ENCODE peak calls at places on chromosome 20, in eight cellular contexts. T is dorsolateral prefrontal cortex, L is HCT116, Z is pancreas, Q is adrenal gland, I is spleen, X is neuronal stem cell, C is mammary epithelial cell. K is an unnamed sample.

GRCh38 chr20:36802326-36803223 is 29.0 kb upstream of the DSN1 start:
- DNase-seq in T (no peak), L (no peak), Z (no peak), Q (peak; percentile 64), I (no peak), X (no peak), C (peak; percentile 13), K (peak; percentile 24)

GRCh38 chr20:59938696-59939051 is 1.4 kb downstream of the PPP1R3D start:
- DNase-seq in T (no peak), L (no peak), Z (peak; percentile 31), Q (peak; percentile 59), I (no peak), X (no peak), C (peak; percentile 11), K (peak; percentile 36)

GRCh38 chr20:23335521-23335920 is 15.1 kb upstream of the NXT1 start:
- DNase-seq in T (no peak), L (no peak), Z (no peak), Q (no peak), I (no peak), X (no peak), C (no peak), K (no peak)

GRCh38 chr20:40942015-40942414 is 86.6 kb upstream of the TOP1 start:
- DNase-seq in T (no peak), L (no peak), Z (no peak), Q (no peak), I (no peak), X (no peak), C (no peak), K (no peak)

GRCh38 chr20:57428611-57429496 is 37.7 kb downstream of the RBM38 start:
- DNase-seq in T (no peak), L (no peak), Z (peak; percentile 58), Q (peak; percentile 58), I (peak; percentile 79), X (no peak), C (no peak), K (no peak)

GRCh38 chr20:38889050-38889449 is 37.2 kb upstream of the FAM83D start:
- DNase-seq in T (no peak), L (no peak), Z (no peak), Q (no peak), I (peak; percentile 51), X (no peak), C (no peak), K (no peak)

GRCh38 chr20:59222982-59223610 is 59.5 kb downstream of the ZNF831 start:
- DNase-seq in T (no peak), L (no peak), Z (no peak), Q (no peak), I (no peak), X (no peak), C (no peak), K (no peak)

GRCh38 chr20:4112490-4113420 is 97.4 kb upstream of the RNF24 start:
- DNase-seq in T (no peak), L (no peak), Z (peak; percentile 30), Q (peak; percentile 64), I (no peak), X (no peak), C (peak; percentile 51), K (no peak)

GRCh38 chr20:9141070-9141469 is 72.2 kb downstream of the PLCB4 start:
- DNase-seq in T (no peak), L (no peak), Z (no peak), Q (no peak), I (no peak), X (no peak), C (no peak), K (no peak)

GRCh38 chr20:31751126-31751525 is 12.0 kb downstream of the TPX2 start:
- DNase-seq in T (no peak), L (no peak), Z (no peak), Q (no peak), I (no peak), X (no peak), C (no peak), K (peak; percentile 91)

GRCh38 chr20:63394635-63395455 is 33.7 kb upstream of the CHRNA4 start:
- DNase-seq in T (no peak), L (no peak), Z (no peak), Q (no peak), I (no peak), X (no peak), C (no peak), K (no peak)

GRCh38 chr20:31818376-31818908 is 714 bp upstream of the MYLK2 start:
- DNase-seq in T (no peak), L (no peak), Z (no peak), Q (no peak), I (no peak), X (no peak), C (no peak), K (no peak)

GRCh38 chr20:51171141-51171540 is 148.2 kb upstream of the KCNG1 start:
- DNase-seq in T (no peak), L (no peak), Z (no peak), Q (no peak), I (no peak), X (no peak), C (peak; percentile 70), K (no peak)

GRCh38 chr20:341682-342081 is 5.2 kb upstream of the NRSN2 start:
- DNase-seq in T (no peak), L (peak; percentile 94), Z (no peak), Q (peak; percentile 59), I (no peak), X (no peak), C (peak; percentile 94), K (peak; percentile 70)

GRCh38 chr20:20612251-20612650 is 100.2 kb downstream of the RALGAPA2 start:
- DNase-seq in T (no peak), L (no peak), Z (no peak), Q (no peak), I (no peak), X (no peak), C (no peak), K (no peak)

GRCh38 chr20:42844751-42845150 is 345.0 kb downstream of the PTPRT start:
- DNase-seq in T (no peak), L (no peak), Z (no peak), Q (no peak), I (no peak), X (no peak), C (no peak), K (no peak)

GRCh38 chr20:23482138-23482537 is 8.8 kb upstream of the CST8 start:
- DNase-seq in T (no peak), L (no peak), Z (no peak), Q (no peak), I (no peak), X (no peak), C (no peak), K (no peak)

GRCh38 chr20:9180480-9181257 is 111.8 kb downstream of the PLCB4 start:
- DNase-seq in T (no peak), L (no peak), Z (no peak), Q (no peak), I (no peak), X (no peak), C (no peak), K (no peak)

GRCh38 chr20:21505810-21506530 is 7.9 kb downstream of the NKX2-2 start:
- DNase-seq in T (no peak), L (peak; percentile 44), Z (no peak), Q (peak; percentile 37), I (peak; percentile 90), X (peak; percentile 73), C (peak; percentile 63), K (peak; percentile 22)

GRCh38 chr20:39829255-39829654 is 859.8 kb downstream of the MAFB start:
- DNase-seq in T (no peak), L (no peak), Z (no peak), Q (no peak), I (no peak), X (peak; percentile 29), C (no peak), K (peak; percentile 28)

DNA sequence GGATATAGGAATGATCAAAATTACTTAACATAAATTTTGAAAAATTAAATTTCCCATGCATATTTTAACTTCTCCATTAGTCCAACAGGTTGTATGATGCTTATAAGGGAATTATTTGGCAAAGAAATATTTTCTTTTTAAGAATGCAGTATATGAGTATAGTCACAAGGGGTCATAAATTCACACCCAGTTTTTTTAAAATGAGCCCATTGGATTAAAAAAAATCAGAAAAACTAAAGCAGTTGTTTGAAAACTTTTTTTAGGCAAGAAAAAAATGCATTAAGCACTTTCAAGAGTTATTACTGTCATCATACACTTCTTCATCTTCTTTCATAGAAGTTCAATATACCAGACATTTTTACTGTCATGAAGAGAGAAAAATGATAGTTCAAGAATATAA is 404.2 kb upstream of the FLRT3 start:
- DNase-seq in T (no peak), L (no peak), Z (no peak), Q (no peak), I (no peak), X (no peak), C (no peak), K (no peak)
- H3K4me3 ChIP-seq in T (no peak overlapping the region), L (no peak overlapping the region), Z (no peak overlapping the region), Q (no peak overlapping the region), I (no peak overlapping the region), X (no peak overlapping the region), C (no peak overlapping the region), K (no peak overlapping the region)

GRCh38 chr20:54069501-54069971 is 858 bp downstream of the BCAS1 start:
- DNase-seq in T (no peak), L (no peak), Z (no peak), Q (no peak), I (no peak), X (no peak), C (no peak), K (no peak)
- H3K4me3 ChIP-seq in T (no peak overlapping the region), L (no peak overlapping the region), Z (no peak overlapping the region), Q (no peak overlapping the region), I (no peak overlapping the region), X (no peak overlapping the region), C (no peak overlapping the region), K (no peak overlapping the region)

DNA sequence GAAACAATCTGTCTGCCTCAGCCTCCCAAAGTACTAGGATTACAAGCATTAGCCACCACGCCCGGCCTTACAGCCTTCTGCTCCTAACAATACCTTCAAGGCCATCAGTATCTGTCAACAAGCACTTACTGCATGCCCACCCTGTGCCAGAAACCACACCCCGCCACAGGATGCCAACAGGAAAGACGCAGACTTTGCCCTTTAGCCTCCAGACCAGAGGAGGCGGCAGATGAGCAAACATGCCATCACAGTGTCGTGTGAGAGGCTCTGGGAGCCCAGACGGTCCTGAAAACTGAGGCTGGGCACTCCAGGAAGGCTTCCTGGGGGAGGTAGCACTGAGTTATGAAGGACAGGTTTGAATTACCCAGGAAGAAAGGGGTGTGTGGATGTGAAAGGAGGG is 34.7 kb upstream of the TGM3 start:
- DNase-seq in T (no peak), L (no peak), Z (no peak), Q (peak; percentile 17), I (no peak), X (no peak), C (no peak), K (no peak)
- H3K4me3 ChIP-seq in T (no peak overlapping the region), L (no peak overlapping the region), Z (no peak overlapping the region), Q (no peak overlapping the region), I (no peak overlapping the region), X (no peak overlapping the region), C (no peak overlapping the region), K (no peak overlapping the region)

DNA sequence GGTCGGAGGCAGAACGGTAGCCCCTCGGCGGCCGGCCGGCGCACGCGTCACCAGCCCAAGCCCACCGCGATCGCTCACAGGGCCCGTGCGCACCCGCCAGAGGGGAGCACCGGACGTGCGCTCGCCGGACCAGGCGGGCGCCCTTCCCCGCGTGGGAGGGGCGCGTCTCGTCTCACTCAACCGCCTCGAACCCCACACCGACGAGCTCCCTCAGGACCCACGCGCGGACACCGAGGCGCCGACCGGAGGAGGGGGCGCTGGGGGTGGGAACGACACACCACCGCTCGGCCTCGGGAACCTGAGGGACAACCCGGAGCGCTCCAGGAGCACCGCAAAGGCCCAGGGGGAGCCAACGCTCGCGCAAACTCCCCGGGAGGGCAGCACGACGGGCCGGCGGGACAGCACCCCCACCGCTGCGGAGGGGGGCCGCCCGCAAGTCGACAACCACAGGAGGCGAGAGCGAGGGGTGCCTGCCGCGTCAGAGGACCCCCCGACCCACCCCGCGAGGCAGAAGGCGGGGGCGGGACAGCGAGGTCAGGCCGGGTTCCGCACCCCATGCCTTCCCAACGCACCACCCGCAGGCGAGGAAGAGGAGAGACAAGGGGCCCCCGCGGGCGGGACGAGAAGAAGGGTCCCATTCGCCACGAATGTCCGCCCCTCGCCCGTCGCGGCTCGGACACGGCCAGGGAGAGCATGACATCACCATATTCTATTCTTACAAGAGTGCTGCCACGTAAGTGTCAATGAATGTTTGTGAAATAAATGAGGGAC is 512.7 kb upstream of the ZNF337 start:
- DNase-seq in T (no peak), L (no peak), Z (no peak), Q (no peak), I (peak; percentile 67), X (peak; percentile 23), C (peak; percentile 9), K (peak; percentile 10)
- H3K4me3 ChIP-seq in T (peak overlapping the region; percentile 17), L (no peak overlapping the region), Z (peak overlapping the region; percentile 38), Q (no peak overlapping the region), I (peak overlapping the region; percentile 31), X (no peak overlapping the region), C (no peak overlapping the region), K (no peak overlapping the region)

K was measured in fibroblast of villous mesenchyme.